ENCODE peak calls at places on chromosomes 3 and 15, in seven cellular contexts. One of them, this sample, is unnamed.

GRCh38 chr3:32245200-32245599 is 6.7 kb downstream of the CMTM8 start:
- DNase-seq in T-helper 2 cell: peak; percentile 83
- DNase-seq in stimulated activated CD4-positive, alpha-beta T cell treated with anti-CD3 and anti-CD28 coated beads, Interleukin-4, amount 100 ng/mL, for 1 hour: no peak
- DNase-seq in NCI-H1105 treated with DMSO at 0.1 percent for 48 hours: no peak
- DNase-seq in substantia nigra: no peak
- DNase-seq in kidney: no peak
- DNase-seq in GM12865: no peak
- DNase-seq in this sample: no peak

GRCh38 chr15:84905016-84905916 is 20.8 kb downstream of the SLC28A1 start:
- DNase-seq in NCI-H1105 treated with DMSO at 0.1 percent for 48 hours: no peak
- DNase-seq in substantia nigra: no peak
- DNase-seq in T-helper 2 cell: no peak
- DNase-seq in kidney: no peak
- DNase-seq in stimulated activated CD4-positive, alpha-beta T cell treated with anti-CD3 and anti-CD28 coated beads, Interleukin-4, amount 100 ng/mL, for 1 hour: no peak
- DNase-seq in GM12865: no peak
- DNase-seq in this sample: no peak

GRCh38 chr15:89500397-89501270 is 4.3 kb upstream of the RHCG start:
- DNase-seq in substantia nigra: no peak
- DNase-seq in NCI-H1105 treated with DMSO at 0.1 percent for 48 hours: no peak
- DNase-seq in T-helper 2 cell: no peak
- DNase-seq in kidney: peak; percentile 15
- DNase-seq in GM12865: peak; percentile 16
- DNase-seq in stimulated activated CD4-positive, alpha-beta T cell treated with anti-CD3 and anti-CD28 coated beads, Interleukin-4, amount 100 ng/mL, for 1 hour: no peak
- DNase-seq in this sample: no peak

GRCh38 chr15:72237286-72238224 is 6.6 kb upstream of the PKM start:
- DNase-seq in GM12865: peak; percentile 81
- DNase-seq in stimulated activated CD4-positive, alpha-beta T cell treated with anti-CD3 and anti-CD28 coated beads, Interleukin-4, amount 100 ng/mL, for 1 hour: peak; percentile 58
- DNase-seq in kidney: peak; percentile 76
- DNase-seq in T-helper 2 cell: peak; percentile 95
- DNase-seq in substantia nigra: no peak
- DNase-seq in NCI-H1105 treated with DMSO at 0.1 percent for 48 hours: no peak
- DNase-seq in this sample: no peak

GRCh38 chr15:22888120-22888859 is 49.8 kb downstream of the NIPA2 start:
- DNase-seq in kidney: no peak
- DNase-seq in T-helper 2 cell: no peak
- DNase-seq in NCI-H1105 treated with DMSO at 0.1 percent for 48 hours: no peak
- DNase-seq in stimulated activated CD4-positive, alpha-beta T cell treated with anti-CD3 and anti-CD28 coated beads, Interleukin-4, amount 100 ng/mL, for 1 hour: no peak
- DNase-seq in GM12865: no peak
- DNase-seq in substantia nigra: no peak
- DNase-seq in this sample: no peak

GRCh38 chr15:70318594-70318993 is 220.9 kb upstream of the TLE3 start:
- DNase-seq in stimulated activated CD4-positive, alpha-beta T cell treated with anti-CD3 and anti-CD28 coated beads, Interleukin-4, amount 100 ng/mL, for 1 hour: no peak
- DNase-seq in GM12865: peak; percentile 44
- DNase-seq in NCI-H1105 treated with DMSO at 0.1 percent for 48 hours: no peak
- DNase-seq in kidney: no peak
- DNase-seq in T-helper 2 cell: no peak
- DNase-seq in substantia nigra: no peak
- DNase-seq in this sample: no peak

GRCh38 chr15:68057089-68057488 is 3.0 kb downstream of the PIAS1 start:
- DNase-seq in NCI-H1105 treated with DMSO at 0.1 percent for 48 hours: no peak
- DNase-seq in T-helper 2 cell: no peak
- DNase-seq in substantia nigra: no peak
- DNase-seq in kidney: no peak
- DNase-seq in GM12865: no peak
- DNase-seq in stimulated activated CD4-positive, alpha-beta T cell treated with anti-CD3 and anti-CD28 coated beads, Interleukin-4, amount 100 ng/mL, for 1 hour: no peak
- DNase-seq in this sample: no peak

GRCh38 chr3:46298871-46299607 is 54.9 kb upstream of the CCR2 start:
- DNase-seq in substantia nigra: no peak
- DNase-seq in NCI-H1105 treated with DMSO at 0.1 percent for 48 hours: no peak
- DNase-seq in kidney: no peak
- DNase-seq in T-helper 2 cell: peak; percentile 86
- DNase-seq in GM12865: peak; percentile 87
- DNase-seq in stimulated activated CD4-positive, alpha-beta T cell treated with anti-CD3 and anti-CD28 coated beads, Interleukin-4, amount 100 ng/mL, for 1 hour: no peak
- DNase-seq in this sample: no peak

GRCh38 chr15:61115241-61115640 is 113.9 kb downstream of the RORA start:
- DNase-seq in kidney: no peak
- DNase-seq in GM12865: no peak
- DNase-seq in T-helper 2 cell: no peak
- DNase-seq in substantia nigra: no peak
- DNase-seq in NCI-H1105 treated with DMSO at 0.1 percent for 48 hours: no peak
- DNase-seq in stimulated activated CD4-positive, alpha-beta T cell treated with anti-CD3 and anti-CD28 coated beads, Interleukin-4, amount 100 ng/mL, for 1 hour: no peak
- DNase-seq in this sample: no peak

GRCh38 chr3:194375473-194375872 is 5.9 kb upstream of the LRRC15 start:
- DNase-seq in T-helper 2 cell: no peak
- DNase-seq in NCI-H1105 treated with DMSO at 0.1 percent for 48 hours: peak; percentile 17
- DNase-seq in kidney: peak; percentile 22
- DNase-seq in GM12865: no peak
- DNase-seq in stimulated activated CD4-positive, alpha-beta T cell treated with anti-CD3 and anti-CD28 coated beads, Interleukin-4, amount 100 ng/mL, for 1 hour: no peak
- DNase-seq in substantia nigra: no peak
- DNase-seq in this sample: peak; percentile 60